ENCODE peak calls at places on chromosome 22, in nine cellular contexts. P is NCI-H187 treated with DMSO at 0.1 percent for 48 hours; M is posterior cingulate gyrus; H is effector CD4-positive, alpha-beta T cell; Z is activated CD4-positive, alpha-beta T cell treated with anti-CD3 and anti-CD28 coated beads for 4 hours; W is hippocampal formation; K is choroid plexus epithelial cell; U is non-pigmented ciliary epithelial cell; Y is astrocyte of the spinal cord. Q is an unnamed sample.

GRCh38 chr22:24503137-24503850 is 8.2 kb downstream of the UPB1 start:
- DNase-seq in P (no peak), M (no peak), H (peak; percentile 37), Z (peak; percentile 71), W (no peak), K (peak; percentile 80), U (no peak), Y (peak; percentile 48), Q (no peak)

GRCh38 chr22:38298312-38299000 is 18.8 kb downstream of the CSNK1E start:
- DNase-seq in P (no peak), M (peak; percentile 82), H (peak; percentile 27), Z (peak; percentile 37), W (no peak), K (peak; percentile 100), U (peak; percentile 99), Y (peak; percentile 99), Q (no peak)

GRCh38 chr22:30254307-30254706 is 7.7 kb upstream of the LIF start:
- DNase-seq in P (no peak), M (no peak), H (no peak), Z (no peak), W (no peak), K (no peak), U (no peak), Y (no peak), Q (no peak)

GRCh38 chr22:19942886-19943664 is 1.5 kb upstream of the TXNRD2 start:
- DNase-seq in P (no peak), M (peak; percentile 62), H (no peak), Z (no peak), W (no peak), K (peak; percentile 95), U (peak; percentile 75), Y (peak; percentile 90), Q (no peak)

GRCh38 chr22:45217806-45218205 is 22.9 kb downstream of the KIAA0930 start:
- DNase-seq in P (no peak), M (no peak), H (no peak), Z (no peak), W (no peak), K (no peak), U (no peak), Y (no peak), Q (no peak)

GRCh38 chr22:24482586-24482985 is 12.5 kb upstream of the UPB1 start:
- DNase-seq in P (no peak), M (no peak), H (no peak), Z (no peak), W (no peak), K (peak; percentile 85), U (peak; percentile 34), Y (peak; percentile 68), Q (no peak)

GRCh38 chr22:29306830-29307657 is 594 bp downstream of the GAS2L1 start:
- DNase-seq in P (no peak), M (peak; percentile 97), H (no peak), Z (no peak), W (peak; percentile 55), K (peak; percentile 85), U (no peak), Y (peak; percentile 83), Q (peak; percentile 59)

GRCh38 chr22:19174106-19175025 is 4.2 kb downstream of the SLC25A1 start:
- DNase-seq in P (no peak), M (no peak), H (no peak), Z (no peak), W (no peak), K (peak; percentile 75), U (no peak), Y (peak; percentile 39), Q (no peak)

GRCh38 chr22:45441158-45441557 is 27.7 kb downstream of the RIBC2 start:
- DNase-seq in P (no peak), M (peak; percentile 90), H (no peak), Z (peak; percentile 14), W (peak; percentile 34), K (peak; percentile 81), U (peak; percentile 19), Y (peak; percentile 64), Q (peak; percentile 8)

GRCh38 chr22:21866821-21867527 is 471 bp downstream of the MAPK1 start:
- DNase-seq in P (no peak), M (no peak), H (no peak), Z (peak; percentile 15), W (no peak), K (peak; percentile 20), U (no peak), Y (no peak), Q (peak; percentile 4)

GRCh38 chr22:21612858-21613257 is 17.0 kb downstream of the YDJC start:
- DNase-seq in P (no peak), M (no peak), H (no peak), Z (no peak), W (no peak), K (no peak), U (no peak), Y (no peak), Q (no peak)

GRCh38 chr22:33302049-33302545 is 243.9 kb upstream of the SYN3 start:
- DNase-seq in P (no peak), M (peak; percentile 98), H (peak; percentile 7), Z (peak; percentile 13), W (peak; percentile 52), K (peak; percentile 77), U (no peak), Y (peak; percentile 47), Q (peak; percentile 70)

GRCh38 chr22:50473088-50473487 is 1.7 kb downstream of the SBF1 start:
- DNase-seq in P (no peak), M (no peak), H (peak; percentile 49), Z (peak; percentile 54), W (no peak), K (no peak), U (no peak), Y (no peak), Q (no peak)

GRCh38 chr22:20210473-20211059 is 57.6 kb downstream of the RTN4R start:
- DNase-seq in P (no peak), M (no peak), H (no peak), Z (no peak), W (no peak), K (no peak), U (no peak), Y (no peak), Q (no peak)

GRCh38 chr22:36225333-36225922 is 13.9 kb downstream of the APOL2 start:
- DNase-seq in P (no peak), M (no peak), H (no peak), Z (no peak), W (no peak), K (no peak), U (no peak), Y (no peak), Q (no peak)

GRCh38 chr22:44403930-44404329 is 91.2 kb upstream of the SHISAL1 start:
- DNase-seq in P (no peak), M (peak; percentile 59), H (no peak), Z (no peak), W (no peak), K (no peak), U (no peak), Y (no peak), Q (no peak)

GRCh38 chr22:47198801-47199251 is 436.4 kb downstream of the TBC1D22A start:
- DNase-seq in P (no peak), M (peak; percentile 67), H (no peak), Z (no peak), W (no peak), K (no peak), U (no peak), Y (no peak), Q (no peak)

GRCh38 chr22:34414467-34415440 is 494.5 kb upstream of the LARGE1 start:
- DNase-seq in P (no peak), M (peak; percentile 79), H (no peak), Z (no peak), W (no peak), K (peak; percentile 14), U (no peak), Y (no peak), Q (peak; percentile 45)

GRCh38 chr22:45896153-45896951 is 80.6 kb downstream of the WNT7B start:
- DNase-seq in P (no peak), M (peak; percentile 66), H (no peak), Z (no peak), W (no peak), K (no peak), U (no peak), Y (no peak), Q (no peak)

GRCh38 chr22:22369962-22370265 is 125.3 kb downstream of the VPREB1 start:
- DNase-seq in P (no peak), M (no peak), H (no peak), Z (no peak), W (no peak), K (no peak), U (no peak), Y (no peak), Q (no peak)

GRCh38 chr22:20002661-20003060 is 14.0 kb downstream of the ARVCF start:
- DNase-seq in P (no peak), M (peak; percentile 12), H (no peak), Z (no peak), W (no peak), K (no peak), U (no peak), Y (no peak), Q (no peak)

GRCh38 chr22:29519996-29520395 is 33.6 kb downstream of the THOC5 start:
- DNase-seq in P (no peak), M (no peak), H (no peak), Z (no peak), W (no peak), K (no peak), U (no peak), Y (no peak), Q (no peak)

GRCh38 chr22:27801616-27802388 is at the start of gene MN1:
- DNase-seq in P (no peak), M (peak; percentile 95), H (peak; percentile 41), Z (peak; percentile 58), W (peak; percentile 47), K (peak; percentile 54), U (no peak), Y (peak; percentile 67), Q (peak; percentile 13)

GRCh38 chr22:50622723-50623327 is 5.1 kb downstream of the ARSA start:
- DNase-seq in P (no peak), M (peak; percentile 86), H (no peak), Z (no peak), W (no peak), K (no peak), U (no peak), Y (no peak), Q (peak; percentile 93)

GRCh38 chr22:38110863-38111852 is 674 bp upstream of the BAIAP2L2 start:
- DNase-seq in P (no peak), M (peak; percentile 66), H (no peak), Z (no peak), W (no peak), K (no peak), U (no peak), Y (no peak), Q (no peak)

GRCh38 chr22:43404673-43405385 is 7.0 kb upstream of the MPPED1 start:
- DNase-seq in P (peak; percentile 30), M (peak; percentile 63), H (no peak), Z (no peak), W (no peak), K (no peak), U (no peak), Y (no peak), Q (peak; percentile 73)

GRCh38 chr22:36125434-36125833 is 35.1 kb downstream of the APOL3 start:
- DNase-seq in P (no peak), M (no peak), H (no peak), Z (no peak), W (no peak), K (no peak), U (no peak), Y (no peak), Q (no peak)

GRCh38 chr22:21026783-21027692 is 5.3 kb downstream of the SLC7A4 start:
- DNase-seq in P (no peak), M (peak; percentile 94), H (no peak), Z (no peak), W (no peak), K (peak; percentile 69), U (no peak), Y (peak; percentile 59), Q (no peak)

GRCh38 chr22:45867118-45867905 is 109.7 kb downstream of the WNT7B start:
- DNase-seq in P (no peak), M (peak; percentile 86), H (no peak), Z (no peak), W (no peak), K (peak; percentile 30), U (no peak), Y (no peak), Q (no peak)

GRCh38 chr22:32281092-32281491 is 25.9 kb upstream of the SLC5A4 start:
- DNase-seq in P (no peak), M (peak; percentile 86), H (no peak), Z (no peak), W (peak; percentile 22), K (peak; percentile 90), U (peak; percentile 23), Y (peak; percentile 65), Q (no peak)

GRCh38 chr22:21832291-21833290 is 34.9 kb downstream of the MAPK1 start:
- DNase-seq in P (no peak), M (no peak), H (no peak), Z (no peak), W (no peak), K (no peak), U (no peak), Y (no peak), Q (no peak)

Q was measured in NCI-H1417.